ENCODE peak calls at places on chromosomes 6 and 20, in eight cellular contexts. H is heart right ventricle; O is vagina; T is small intestine; J is psoas muscle; A is CD8-positive, alpha-beta T cell; G is CD4-positive, alpha-beta T cell; F is body of pancreas. K is an unnamed sample. For H3K9me3, the result is how much of the 10 kb centered on the place peaks cover.

GRCh38 chr20:37943501-37944455 is 40.9 kb downstream of the VSTM2L start:
- DNase-seq in H (no peak), O (peak), T (no peak), J (no peak), A (no peak), G (no peak), F (no peak), K (no peak)

GRCh38 chr6:10567256-10568041 is 46.3 kb downstream of the GCNT2 start:
- DNase-seq in H (no peak), O (no peak), T (peak), J (no peak), A (no peak), G (no peak), F (no peak), K (no peak)

GRCh38 chr6:28589234-28589951 is 63.7 kb downstream of the GPX5 start:
- DNase-seq in H (no peak), O (no peak), T (peak), J (no peak), A (no peak), G (peak), F (peak), K (no peak)

GRCh38 chr20:36573798-36574277 is 441 bp downstream of the TGIF2 start:
- DNase-seq in H (no peak), O (no peak), T (no peak), J (peak), A (no peak), G (no peak), F (peak), K (peak)

GRCh38 chr20:21767739-21768223 is 62.3 kb downstream of the PAX1 start:
- DNase-seq in H (no peak), O (no peak), T (no peak), J (no peak), A (no peak), G (no peak), F (no peak), K (no peak)

GRCh38 chr6:129191275-129191674 is 308.3 kb downstream of the LAMA2 start:
- DNase-seq in H (no peak), O (no peak), T (peak), J (no peak), A (no peak), G (no peak), F (no peak), K (no peak)

GRCh38 chr20:32440069-32440757 is 82.1 kb downstream of the ASXL1 start:
- DNase-seq in H (no peak), O (peak), T (no peak), J (no peak), A (no peak), G (no peak), F (no peak), K (no peak)

GRCh38 chr6:115137910-115138309 is 795.1 kb upstream of the HS3ST5 start:
- DNase-seq in H (no peak), O (no peak), T (no peak), J (no peak), A (no peak), G (no peak), F (no peak), K (no peak)

GRCh38 chr6:98333273-98333672 is 501.1 kb upstream of the POU3F2 start:
- DNase-seq in H (no peak), O (no peak), T (no peak), J (no peak), A (no peak), G (no peak), F (no peak), K (no peak)

GRCh38 chr6:137866914-137867684 is at the start of gene TNFAIP3:
- DNase-seq in H (peak), O (peak), T (peak), J (peak), A (peak), G (peak), F (peak), K (peak)

GRCh38 chr6:27668442-27669275 is 195.8 kb upstream of the ZNF184 start:
- DNase-seq in H (no peak), O (no peak), T (peak), J (no peak), A (no peak), G (no peak), F (peak), K (no peak)

GRCh38 chr6:55617272-55617671 is 38.3 kb upstream of the HMGCLL1 start:
- DNase-seq in H (no peak), O (no peak), T (peak), J (no peak), A (no peak), G (no peak), F (no peak), K (no peak)

GRCh38 chr6:100217225-100217624 is 223.2 kb upstream of the MCHR2 start:
- DNase-seq in H (no peak), O (no peak), T (no peak), J (no peak), A (no peak), G (no peak), F (no peak), K (no peak)

GRCh38 chr20:46970937-46971630 is 76.4 kb downstream of the EYA2 start:
- DNase-seq in H (no peak), O (no peak), T (peak), J (no peak), A (no peak), G (no peak), F (no peak), K (no peak)

GRCh38 chr6:165096209-165096608 is 213.2 kb downstream of the C6orf118 start:
- DNase-seq in H (no peak), O (no peak), T (no peak), J (no peak), A (no peak), G (no peak), F (no peak), K (no peak)
- H3K9me3 ChIP-seq in H (under half), O (under half), T (under half), J (under half), A (under half), G (under half), F (under half), K (under half)

DNA sequence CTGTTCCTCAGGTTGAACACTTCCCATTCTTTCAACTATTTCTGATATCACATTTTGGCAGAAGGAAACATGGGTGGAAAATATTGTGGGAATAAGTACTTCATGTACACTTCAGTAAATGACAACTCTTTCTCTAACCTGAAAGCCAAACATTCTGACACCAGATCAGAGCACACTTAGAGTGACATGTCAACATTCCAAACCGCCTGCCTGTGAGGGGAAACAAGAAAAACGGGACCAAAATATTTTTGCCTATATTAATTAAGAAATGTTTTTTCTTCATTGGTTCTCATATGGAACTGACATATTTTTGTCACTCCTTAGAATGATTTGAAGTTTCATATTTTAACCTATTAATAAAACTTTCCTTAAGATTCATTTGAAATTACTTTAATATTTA is 483.1 kb downstream of the MAFB start:
- DNase-seq in H (no peak), O (no peak), T (no peak), J (no peak), A (no peak), G (no peak), F (no peak), K (no peak)
- H3K9me3 ChIP-seq in H (under half), O (under half), T (under half), J (under half), A (under half), G (under half), F (under half), K (under half)

GRCh38 chr20:60638430-60639098 is 613.5 kb upstream of the CDH4 start:
- DNase-seq in H (no peak), O (no peak), T (no peak), J (no peak), A (no peak), G (no peak), F (no peak), K (no peak)

GRCh38 chr20:60634773-60635172 is 617.3 kb upstream of the CDH4 start:
- DNase-seq in H (no peak), O (peak), T (no peak), J (no peak), A (no peak), G (no peak), F (no peak), K (no peak)

GRCh38 chr20:60632420-60633262 is 619.4 kb upstream of the CDH4 start:
- DNase-seq in H (no peak), O (peak), T (no peak), J (no peak), A (no peak), G (no peak), F (no peak), K (no peak)

GRCh38 chr20:60637801-60638200 is 614.3 kb upstream of the CDH4 start:
- DNase-seq in H (no peak), O (no peak), T (no peak), J (no peak), A (no peak), G (no peak), F (no peak), K (no peak)

GRCh38 chr20:60636417-60636816 is 615.6 kb upstream of the CDH4 start:
- DNase-seq in H (no peak), O (no peak), T (no peak), J (no peak), A (no peak), G (no peak), F (no peak), K (no peak)
- H3K9me3 ChIP-seq in H (under half), O (under half), T (under half), J (under half), A (under half), G (under half), F (under half), K (under half)

DNA sequence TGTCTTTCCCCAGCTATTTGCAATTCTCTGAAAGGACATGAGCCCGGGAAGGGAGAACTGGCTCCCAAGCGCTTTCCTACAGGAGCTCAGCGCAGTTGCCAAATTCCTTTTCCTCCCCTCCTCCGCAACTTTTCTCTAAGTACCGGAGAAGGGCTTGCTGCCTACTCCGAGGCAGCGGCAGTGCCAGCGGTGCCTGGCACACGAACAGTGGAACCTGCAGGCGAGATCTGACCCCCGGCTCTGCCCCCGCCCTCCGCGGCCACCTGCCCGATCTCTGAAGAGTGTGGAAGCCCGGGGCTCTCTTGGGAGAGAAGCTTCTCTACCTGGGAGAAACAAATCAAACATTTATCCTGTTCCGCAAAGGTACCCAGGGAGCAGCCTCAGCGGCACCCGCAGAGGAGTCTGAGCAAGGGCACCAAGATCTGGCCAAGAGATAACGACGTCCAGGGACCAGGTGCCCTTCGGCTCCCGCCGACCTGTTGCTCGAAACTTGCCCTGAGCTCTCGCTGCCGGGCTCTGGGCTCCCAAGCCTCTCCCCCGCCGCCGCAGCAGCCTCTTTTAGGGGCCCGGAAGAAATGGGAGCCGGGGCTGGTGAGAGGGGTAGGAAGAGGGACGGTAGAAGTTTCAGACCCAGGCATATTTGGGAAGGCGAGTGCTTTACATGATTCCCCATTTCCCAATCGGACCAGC is 2.1 kb downstream of the CBLN4 start:
- DNase-seq in H (no peak), O (no peak), T (no peak), J (no peak), A (no peak), G (no peak), F (no peak), K (no peak)
- H3K9me3 ChIP-seq in H (under half), O (under half), T (under half), J (under half), A (under half), G (under half), F (under half), K (under half)